ENCODE peak calls at places on chromosomes 7 and 10, in five cellular contexts. G, M, C, O and V are unnamed samples.

GRCh38 chr7:104550362-104550761 is 222.0 kb downstream of the LHFPL3 start:
- DNase-seq in M (no peak), O (no peak), C (no peak), G (no peak), V (no peak)

GRCh38 chr10:107317592-107317991 is 153.1 kb upstream of the SORCS1 start:
- DNase-seq in G (no peak), M (no peak), C (no peak), O (no peak), V (no peak)

GRCh38 chr7:2017483-2017891 is 215.3 kb downstream of the MAD1L1 start:
- DNase-seq in G (no peak), M (no peak), O (no peak), C (peak), V (no peak)

GRCh38 chr7:84701524-84702306 is 485.1 kb downstream of the SEMA3D start:
- DNase-seq in M (peak), G (no peak), C (no peak), O (no peak), V (peak)

GRCh38 chr10:11204355-11204879 is 186.7 kb downstream of the CELF2 start:
- DNase-seq in G (no peak), M (no peak), C (no peak), O (no peak), V (no peak)

GRCh38 chr10:120112809-120113208 is 220.3 kb downstream of the SEC23IP start:
- DNase-seq in M (no peak), O (no peak), C (no peak), G (no peak), V (no peak)

GRCh38 chr7:139602143-139602722 is 78.7 kb downstream of the CLEC2L start:
- DNase-seq in M (no peak), O (no peak), G (no peak), C (no peak), V (peak)

GRCh38 chr7:16232273-16232672 is 189.1 kb downstream of the CRPPA start:
- DNase-seq in C (no peak), O (no peak), G (no peak), M (no peak), V (no peak)

GRCh38 chr7:158083526-158084310 is 503.9 kb downstream of the PTPRN2 start:
- DNase-seq in O (no peak), G (no peak), C (peak), M (peak), V (no peak)

GRCh38 chr10:15168296-15168780 is at the start of gene NMT2:
- DNase-seq in C (peak), O (peak), M (no peak), G (no peak), V (no peak)

GRCh38 chr7:23938937-23939552 is 229.0 kb downstream of the STK31 start:
- DNase-seq in G (peak), O (no peak), C (no peak), M (peak), V (no peak)

GRCh38 chr7:127582361-127582760 is 3.0 kb downstream of the GCC1 start:
- DNase-seq in O (no peak), C (no peak), M (peak), G (no peak), V (no peak)

GRCh38 chr7:43362652-43363428 is 220.1 kb upstream of the STK17A start:
- DNase-seq in C (no peak), G (peak), M (no peak), O (peak), V (no peak)

GRCh38 chr10:28853195-28853594 is 175.9 kb downstream of the BAMBI start:
- DNase-seq in M (no peak), G (no peak), O (no peak), C (no peak), V (no peak)

GRCh38 chr10:62373639-62373994 is 552 bp upstream of the ZNF365 start:
- DNase-seq in M (no peak), O (no peak), C (no peak), G (no peak), V (no peak)

GRCh38 chr7:131071786-131072504 is 255.7 kb upstream of the MKLN1 start:
- DNase-seq in M (peak), C (no peak), G (no peak), O (no peak), V (no peak)

GRCh38 chr7:97418312-97418711 is 300.8 kb downstream of the SDHAF3 start:
- DNase-seq in G (peak), M (no peak), O (no peak), C (no peak), V (no peak)

GRCh38 chr10:42960491-42961155 is 116.2 kb upstream of the RET start:
- DNase-seq in C (no peak), O (peak), M (peak), G (peak), V (no peak)

GRCh38 chr10:121205625-121206024 is 354.5 kb downstream of the WDR11 start:
- DNase-seq in G (no peak), C (no peak), O (no peak), M (no peak), V (no peak)

GRCh38 chr10:99285846-99286245 is 43.3 kb upstream of the CNNM1 start:
- DNase-seq in M (no peak), G (no peak), O (no peak), C (no peak), V (no peak)

DNA sequence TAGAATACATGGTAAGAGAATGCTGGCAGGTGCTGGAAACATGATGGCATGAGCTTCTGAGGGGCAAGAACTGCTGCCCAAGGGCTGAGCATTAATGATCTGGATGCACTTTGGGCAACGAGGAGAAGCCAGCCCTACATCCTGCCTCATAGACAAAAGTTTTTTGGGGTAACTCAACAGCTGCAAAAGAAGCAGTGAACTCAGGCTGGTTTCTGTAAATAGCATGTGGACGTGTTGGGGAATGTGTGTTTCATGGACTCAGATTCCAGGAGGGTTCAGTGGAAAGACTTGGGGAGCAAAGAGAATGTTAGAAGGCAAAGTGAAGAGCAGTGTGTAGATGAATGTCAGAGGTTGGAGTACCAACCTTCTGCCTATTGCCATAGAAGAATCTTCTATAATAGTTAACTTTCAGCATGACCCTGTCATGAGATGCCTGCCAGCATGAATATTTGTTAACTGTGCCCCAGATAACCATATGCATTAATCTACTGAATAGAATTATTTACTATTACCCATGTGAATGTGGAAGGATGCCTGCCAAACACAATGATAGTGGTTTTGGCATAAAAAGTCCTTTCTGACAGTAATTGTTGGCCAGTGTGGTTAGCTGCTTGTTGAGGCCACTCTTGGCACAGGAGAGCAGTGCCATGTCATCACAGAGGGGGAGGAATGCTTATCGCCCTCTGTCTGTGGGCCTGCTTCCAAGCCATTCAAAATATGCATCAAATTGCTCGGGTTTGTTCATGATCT is 165.6 kb downstream of the WNT2 start:
- DNase-seq in G (no peak), O (no peak), M (no peak), C (no peak), V (peak)
- TF ChIP-seq CTCF in G (no peak), O (no peak), M (no peak), C (peak), V (peak)

DNA sequence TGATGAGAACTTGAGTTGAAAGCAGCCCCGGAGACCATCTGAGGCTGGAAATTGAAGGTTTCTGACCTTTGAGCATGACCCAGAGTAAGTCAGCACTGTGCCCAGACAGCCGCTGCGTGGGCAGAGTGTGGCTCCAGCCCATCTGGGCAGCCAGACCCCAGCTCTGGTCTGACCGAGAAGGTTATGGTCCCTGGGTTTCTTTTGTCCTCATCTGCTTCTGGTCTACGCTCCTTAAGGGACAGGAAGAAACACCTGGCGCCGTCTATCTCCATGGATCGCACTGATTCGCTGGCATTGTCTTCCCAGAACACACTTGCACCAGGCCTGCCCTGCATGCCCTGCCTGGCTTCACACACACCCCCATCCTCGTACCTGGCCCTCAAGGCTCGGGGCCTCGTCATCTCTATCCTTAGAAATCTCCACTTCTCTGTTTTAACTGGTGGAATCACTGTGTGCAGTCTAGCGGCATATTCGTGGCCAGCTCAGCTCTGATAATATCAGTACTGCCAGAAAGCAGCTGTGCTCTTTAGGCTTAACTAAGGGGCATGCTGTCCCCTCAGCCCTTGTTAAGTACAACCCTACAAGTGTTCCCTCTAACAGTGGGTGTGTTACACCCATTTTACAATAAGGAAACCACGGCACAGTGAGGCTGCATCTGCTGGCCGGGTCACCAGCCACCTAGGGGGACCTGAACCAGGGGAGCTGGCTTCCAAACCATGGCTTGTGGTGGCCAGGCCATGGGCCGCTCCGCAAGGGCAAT is 127.7 kb downstream of the ADCY1 start:
- DNase-seq in C (peak), O (no peak), M (peak), G (no peak), V (no peak)
- TF ChIP-seq CTCF in C (no peak), O (no peak), M (no peak), G (no peak), V (no peak)

DNA sequence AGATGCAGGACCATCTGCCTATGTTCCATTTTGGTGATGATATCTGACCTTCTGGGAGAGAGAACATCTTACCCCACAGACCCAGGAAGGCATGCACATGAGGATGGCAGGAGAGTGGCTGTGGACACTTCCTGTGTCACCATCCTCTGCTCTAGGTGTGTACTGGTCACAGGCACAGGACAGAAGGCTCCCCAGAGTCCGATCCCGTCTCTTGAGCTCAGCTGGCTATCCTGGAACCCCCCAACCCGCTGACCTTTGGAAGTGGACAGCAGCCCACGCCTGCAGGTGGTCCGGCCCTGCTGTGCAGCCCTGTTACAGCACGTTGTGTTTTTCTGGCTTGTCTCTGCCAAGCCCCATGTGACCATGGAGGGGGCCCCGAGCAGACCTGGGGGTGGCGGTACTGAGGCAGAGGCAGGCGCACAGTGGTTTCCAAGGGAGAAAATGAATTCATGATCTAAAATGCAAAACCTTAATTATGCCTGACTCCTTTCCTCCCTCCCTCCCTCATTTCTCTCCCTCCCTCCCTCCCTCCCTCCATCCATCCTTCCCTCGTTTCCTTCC is 178.8 kb downstream of the CUX1 start:
- DNase-seq in G (no peak), M (no peak), O (no peak), C (no peak), V (no peak)
- TF ChIP-seq CTCF in G (no peak), M (no peak), O (no peak), C (no peak), V (no peak)

DNA sequence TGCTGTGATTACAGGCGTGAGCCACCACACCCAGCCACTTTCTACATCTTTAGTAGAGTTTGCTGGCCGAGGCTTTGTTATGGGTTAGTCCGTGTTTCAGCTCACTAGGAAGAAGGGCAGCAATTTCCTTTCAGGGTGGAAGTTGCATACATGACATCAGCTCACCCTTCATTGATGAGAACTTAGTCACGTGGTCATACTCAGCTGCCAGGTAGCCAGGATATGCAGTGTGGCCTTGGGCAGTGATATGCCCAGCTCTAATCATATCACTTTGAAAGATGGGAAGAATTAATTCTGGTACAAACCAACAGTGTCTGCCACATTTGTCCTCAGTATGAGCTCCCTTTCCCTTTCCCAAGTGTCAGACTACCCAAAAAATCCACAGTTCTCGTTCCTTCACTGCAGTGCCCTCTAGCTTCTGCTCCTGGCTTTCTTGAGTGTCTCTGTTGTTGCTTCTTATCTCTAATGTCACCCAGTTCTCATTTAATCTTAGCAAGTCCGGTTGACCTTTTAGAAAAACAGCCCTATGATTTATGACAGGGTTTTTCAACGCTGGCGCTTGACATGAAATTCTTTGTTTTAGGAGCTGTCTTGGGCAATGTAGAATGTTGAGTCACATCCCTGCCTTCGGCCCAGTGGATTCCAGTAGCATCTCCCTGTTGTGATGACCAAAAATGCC is 108.7 kb upstream of the ITGB1 start:
- DNase-seq in O (no peak), C (no peak), G (no peak), M (no peak), V (no peak)
- TF ChIP-seq CTCF in O (no peak), C (no peak), G (no peak), M (no peak), V (no peak)